ENCODE peak calls at places on chromosomes 2 and 18, in eight cellular contexts. One of them, this sample, is unnamed.

GRCh38 chr2:37454851-37455762 is 110.7 kb downstream of the QPCT start:
- DNase-seq in upper lobe of right lung: no peak
- DNase-seq in uterus: peak; percentile 76
- DNase-seq in right atrium auricular region: no peak
- DNase-seq in tibial artery: no peak
- DNase-seq in heart left ventricle: peak; percentile 25
- DNase-seq in neural progenitor cell: no peak
- DNase-seq in fibroblast of lung: peak; percentile 62
- DNase-seq in this sample: no peak

GRCh38 chr2:67579207-67579606 is 182.1 kb downstream of the ETAA1 start:
- DNase-seq in tibial artery: no peak
- DNase-seq in heart left ventricle: no peak
- DNase-seq in upper lobe of right lung: no peak
- DNase-seq in neural progenitor cell: no peak
- DNase-seq in fibroblast of lung: peak; percentile 87
- DNase-seq in uterus: no peak
- DNase-seq in right atrium auricular region: no peak
- DNase-seq in this sample: no peak

GRCh38 chr2:32882911-32883810 is 63.6 kb upstream of the LTBP1 start:
- DNase-seq in right atrium auricular region: no peak
- DNase-seq in upper lobe of right lung: no peak
- DNase-seq in uterus: no peak
- DNase-seq in fibroblast of lung: peak; percentile 56
- DNase-seq in tibial artery: no peak
- DNase-seq in neural progenitor cell: no peak
- DNase-seq in heart left ventricle: no peak
- DNase-seq in this sample: no peak

GRCh38 chr2:1730047-1730937 is 14.0 kb downstream of the PXDN start:
- DNase-seq in fibroblast of lung: peak; percentile 96
- DNase-seq in uterus: peak; percentile 60
- DNase-seq in right atrium auricular region: peak; percentile 59
- DNase-seq in neural progenitor cell: peak; percentile 83
- DNase-seq in tibial artery: peak; percentile 19
- DNase-seq in upper lobe of right lung: no peak
- DNase-seq in heart left ventricle: no peak
- DNase-seq in this sample: no peak

GRCh38 chr2:240219208-240219890 is 78.9 kb upstream of the OTOS start:
- DNase-seq in right atrium auricular region: no peak
- DNase-seq in neural progenitor cell: no peak
- DNase-seq in heart left ventricle: no peak
- DNase-seq in fibroblast of lung: no peak
- DNase-seq in upper lobe of right lung: no peak
- DNase-seq in tibial artery: peak; percentile 8
- DNase-seq in uterus: peak; percentile 1
- DNase-seq in this sample: no peak

GRCh38 chr18:62368100-62368499 is 43.0 kb downstream of the TNFRSF11A start:
- DNase-seq in tibial artery: no peak
- DNase-seq in neural progenitor cell: no peak
- DNase-seq in upper lobe of right lung: no peak
- DNase-seq in heart left ventricle: no peak
- DNase-seq in uterus: no peak
- DNase-seq in fibroblast of lung: no peak
- DNase-seq in right atrium auricular region: no peak
- DNase-seq in this sample: no peak

GRCh38 chr2:72439892-72440291 is 292.2 kb upstream of the CYP26B1 start:
- DNase-seq in tibial artery: no peak
- DNase-seq in heart left ventricle: no peak
- DNase-seq in uterus: no peak
- DNase-seq in upper lobe of right lung: no peak
- DNase-seq in fibroblast of lung: no peak
- DNase-seq in right atrium auricular region: no peak
- DNase-seq in neural progenitor cell: no peak
- DNase-seq in this sample: no peak

GRCh38 chr2:11669454-11670291 is at the start of gene NTSR2:
- DNase-seq in uterus: peak; percentile 33
- DNase-seq in heart left ventricle: peak; percentile 75
- DNase-seq in right atrium auricular region: no peak
- DNase-seq in tibial artery: no peak
- DNase-seq in neural progenitor cell: peak; percentile 92
- DNase-seq in upper lobe of right lung: peak; percentile 79
- DNase-seq in fibroblast of lung: peak; percentile 67
- DNase-seq in this sample: no peak

GRCh38 chr2:26922638-26923466 is 47.6 kb upstream of the MAPRE3 start:
- DNase-seq in upper lobe of right lung: no peak
- DNase-seq in tibial artery: peak; percentile 31
- DNase-seq in uterus: peak; percentile 62
- DNase-seq in heart left ventricle: peak; percentile 52
- DNase-seq in right atrium auricular region: no peak
- DNase-seq in fibroblast of lung: peak; percentile 15
- DNase-seq in neural progenitor cell: peak; percentile 82
- DNase-seq in this sample: peak; percentile 37

GRCh38 chr2:40556298-40556697 is 104.4 kb upstream of the SLC8A1 start:
- DNase-seq in tibial artery: no peak
- DNase-seq in right atrium auricular region: no peak
- DNase-seq in heart left ventricle: no peak
- DNase-seq in upper lobe of right lung: no peak
- DNase-seq in uterus: no peak
- DNase-seq in neural progenitor cell: no peak
- DNase-seq in fibroblast of lung: peak; percentile 1
- DNase-seq in this sample: no peak

GRCh38 chr18:70464343-70465114 is 175.7 kb downstream of the SOCS6 start:
- DNase-seq in uterus: peak; percentile 30
- DNase-seq in tibial artery: peak; percentile 77
- DNase-seq in right atrium auricular region: peak; percentile 81
- DNase-seq in neural progenitor cell: peak; percentile 83
- DNase-seq in heart left ventricle: peak; percentile 84
- DNase-seq in upper lobe of right lung: peak; percentile 87
- DNase-seq in fibroblast of lung: peak; percentile 73
- DNase-seq in this sample: peak; percentile 56

GRCh38 chr2:235666240-235666781 is 172.5 kb downstream of the AGAP1 start:
- DNase-seq in heart left ventricle: no peak
- DNase-seq in right atrium auricular region: no peak
- DNase-seq in neural progenitor cell: peak; percentile 80
- DNase-seq in fibroblast of lung: peak; percentile 90
- DNase-seq in upper lobe of right lung: no peak
- DNase-seq in uterus: peak; percentile 62
- DNase-seq in tibial artery: no peak
- DNase-seq in this sample: no peak

GRCh38 chr2:49241991-49242390 is 87.7 kb upstream of the FSHR start:
- DNase-seq in right atrium auricular region: no peak
- DNase-seq in uterus: no peak
- DNase-seq in fibroblast of lung: peak; percentile 51
- DNase-seq in upper lobe of right lung: no peak
- DNase-seq in heart left ventricle: no peak
- DNase-seq in tibial artery: no peak
- DNase-seq in neural progenitor cell: no peak
- DNase-seq in this sample: no peak

GRCh38 chr18:49345931-49346696 is 114.3 kb downstream of the DYM start:
- DNase-seq in fibroblast of lung: no peak
- DNase-seq in upper lobe of right lung: no peak
- DNase-seq in neural progenitor cell: no peak
- DNase-seq in tibial artery: no peak
- DNase-seq in right atrium auricular region: no peak
- DNase-seq in heart left ventricle: no peak
- DNase-seq in uterus: no peak
- DNase-seq in this sample: no peak

GRCh38 chr2:13020469-13020868 is 303.7 kb downstream of the TRIB2 start:
- DNase-seq in tibial artery: no peak
- DNase-seq in uterus: no peak
- DNase-seq in right atrium auricular region: no peak
- DNase-seq in upper lobe of right lung: no peak
- DNase-seq in neural progenitor cell: no peak
- DNase-seq in heart left ventricle: no peak
- DNase-seq in fibroblast of lung: no peak
- DNase-seq in this sample: no peak

GRCh38 chr2:88671786-88672427 is 19.6 kb upstream of the RPIA start:
- DNase-seq in right atrium auricular region: no peak
- DNase-seq in neural progenitor cell: peak; percentile 38
- DNase-seq in heart left ventricle: no peak
- DNase-seq in fibroblast of lung: peak; percentile 71
- DNase-seq in tibial artery: no peak
- DNase-seq in uterus: no peak
- DNase-seq in upper lobe of right lung: no peak
- DNase-seq in this sample: no peak

GRCh38 chr2:5538717-5539116 is 153.5 kb upstream of the SOX11 start:
- DNase-seq in neural progenitor cell: no peak
- DNase-seq in tibial artery: no peak
- DNase-seq in upper lobe of right lung: no peak
- DNase-seq in right atrium auricular region: no peak
- DNase-seq in heart left ventricle: no peak
- DNase-seq in uterus: no peak
- DNase-seq in fibroblast of lung: peak; percentile 35
- DNase-seq in this sample: no peak

GRCh38 chr2:38443021-38443541 is 66.0 kb upstream of the ATL2 start:
- DNase-seq in heart left ventricle: peak; percentile 48
- DNase-seq in uterus: peak; percentile 57
- DNase-seq in right atrium auricular region: no peak
- DNase-seq in tibial artery: no peak
- DNase-seq in upper lobe of right lung: no peak
- DNase-seq in neural progenitor cell: peak; percentile 34
- DNase-seq in fibroblast of lung: peak; percentile 14
- DNase-seq in this sample: no peak

GRCh38 chr2:69177063-69177771 is 164.2 kb downstream of the ANTXR1 start:
- DNase-seq in neural progenitor cell: peak; percentile 61
- DNase-seq in heart left ventricle: peak; percentile 81
- DNase-seq in upper lobe of right lung: peak; percentile 69
- DNase-seq in tibial artery: peak; percentile 75
- DNase-seq in uterus: peak; percentile 76
- DNase-seq in right atrium auricular region: peak; percentile 89
- DNase-seq in fibroblast of lung: peak; percentile 98
- DNase-seq in this sample: no peak

GRCh38 chr2:101841679-101842327 is 144.3 kb downstream of the MAP4K4 start:
- DNase-seq in uterus: no peak
- DNase-seq in heart left ventricle: no peak
- DNase-seq in tibial artery: no peak
- DNase-seq in right atrium auricular region: no peak
- DNase-seq in upper lobe of right lung: no peak
- DNase-seq in neural progenitor cell: no peak
- DNase-seq in fibroblast of lung: no peak
- DNase-seq in this sample: no peak
- H3K27ac ChIP-seq in uterus: no peak overlapping the region
- H3K27ac ChIP-seq in heart left ventricle: no peak overlapping the region
- H3K27ac ChIP-seq in tibial artery: no peak overlapping the region
- H3K27ac ChIP-seq in right atrium auricular region: no peak overlapping the region
- H3K27ac ChIP-seq in upper lobe of right lung: no peak overlapping the region
- H3K27ac ChIP-seq in neural progenitor cell: peak overlapping the region; percentile 60
- H3K27ac ChIP-seq in fibroblast of lung: no peak overlapping the region
- H3K27ac ChIP-seq in this sample: no peak overlapping the region

DNA sequence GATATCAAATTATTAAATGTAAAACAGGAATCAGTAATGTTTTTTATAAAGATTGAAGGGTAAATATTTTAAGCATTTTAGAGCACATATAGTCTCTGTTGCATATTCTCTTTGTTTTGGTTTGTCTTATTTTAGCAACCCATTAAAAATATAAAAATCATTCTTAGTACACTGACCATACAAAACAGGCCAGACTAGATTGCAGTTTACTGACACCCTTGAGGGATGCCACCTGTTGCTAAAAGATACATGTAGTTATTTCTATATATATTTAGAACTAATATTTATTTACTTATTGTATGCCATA is 44.7 kb upstream of the SULT1C3 start:
- DNase-seq in uterus: no peak
- DNase-seq in right atrium auricular region: no peak
- DNase-seq in heart left ventricle: no peak
- DNase-seq in tibial artery: no peak
- DNase-seq in upper lobe of right lung: no peak
- DNase-seq in neural progenitor cell: no peak
- DNase-seq in fibroblast of lung: no peak
- DNase-seq in this sample: no peak
- TF ChIP-seq CTCF in uterus: no peak
- TF ChIP-seq CTCF in right atrium auricular region: no peak
- TF ChIP-seq CTCF in heart left ventricle: no peak
- TF ChIP-seq CTCF in tibial artery: no peak
- TF ChIP-seq CTCF in upper lobe of right lung: no peak
- TF ChIP-seq CTCF in neural progenitor cell: no peak
- TF ChIP-seq CTCF in fibroblast of lung: no peak
- TF ChIP-seq CTCF in this sample: no peak

DNA sequence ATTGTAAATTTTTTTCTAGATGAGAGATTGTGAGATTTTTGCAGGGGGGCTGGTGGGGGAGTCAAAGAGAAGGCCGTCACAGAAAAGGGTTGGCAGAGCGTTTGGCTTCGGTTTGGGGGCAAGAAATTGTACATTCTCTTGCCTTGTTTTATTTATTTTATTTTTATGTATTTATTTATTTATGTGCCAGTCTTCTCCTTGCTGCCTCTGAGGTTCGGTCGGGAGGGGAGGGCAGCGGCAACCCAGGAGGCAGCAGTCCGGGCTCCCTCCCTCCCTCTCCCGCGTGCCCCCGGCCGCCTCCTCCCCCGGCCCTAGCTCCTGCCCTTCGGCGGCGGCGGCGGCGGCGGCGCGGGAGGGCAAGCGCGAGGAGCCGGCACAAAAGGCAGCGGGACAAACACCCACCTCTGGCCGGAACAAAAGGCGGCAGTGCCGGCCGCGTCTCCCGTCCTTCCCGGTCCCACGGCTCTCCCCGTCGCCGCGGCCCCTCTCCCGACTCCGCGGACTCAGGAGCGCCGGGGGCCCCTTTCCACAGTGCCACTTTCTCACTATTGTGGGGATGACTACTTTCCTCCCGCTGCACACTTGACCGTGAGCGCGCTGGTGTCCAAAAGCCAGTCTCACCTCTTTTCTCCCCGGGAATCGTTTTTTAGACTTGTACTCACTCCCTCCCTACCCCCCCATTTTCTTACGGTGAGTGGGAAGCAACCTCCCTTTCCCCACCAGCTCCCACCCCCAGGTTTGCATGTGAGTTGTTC is 1.2 kb downstream of the BCL11A start:
- DNase-seq in upper lobe of right lung: peak; percentile 73
- DNase-seq in right atrium auricular region: no peak
- DNase-seq in neural progenitor cell: peak; percentile 78
- DNase-seq in tibial artery: no peak
- DNase-seq in uterus: no peak
- DNase-seq in heart left ventricle: peak; percentile 40
- DNase-seq in fibroblast of lung: no peak
- DNase-seq in this sample: no peak
- H3K4me3 ChIP-seq in upper lobe of right lung: peak overlapping the region; percentile 66
- H3K4me3 ChIP-seq in right atrium auricular region: peak overlapping the region; percentile 66
- H3K4me3 ChIP-seq in neural progenitor cell: peak overlapping the region; percentile 59
- H3K4me3 ChIP-seq in tibial artery: peak overlapping the region; percentile 42
- H3K4me3 ChIP-seq in uterus: peak overlapping the region; percentile 50
- H3K4me3 ChIP-seq in heart left ventricle: peak overlapping the region; percentile 28
- H3K4me3 ChIP-seq in fibroblast of lung: peak overlapping the region; percentile 10
- H3K4me3 ChIP-seq in this sample: no peak overlapping the region

GRCh38 chr2:188382107-188382506 is 90.4 kb downstream of the GULP1 start:
- DNase-seq in right atrium auricular region: no peak
- DNase-seq in uterus: no peak
- DNase-seq in heart left ventricle: no peak
- DNase-seq in neural progenitor cell: no peak
- DNase-seq in fibroblast of lung: peak; percentile 12
- DNase-seq in tibial artery: no peak
- DNase-seq in upper lobe of right lung: no peak
- DNase-seq in this sample: no peak
- H3K27ac ChIP-seq in right atrium auricular region: no peak overlapping the region
- H3K27ac ChIP-seq in uterus: peak overlapping the region; percentile 45
- H3K27ac ChIP-seq in heart left ventricle: no peak overlapping the region
- H3K27ac ChIP-seq in neural progenitor cell: no peak overlapping the region
- H3K27ac ChIP-seq in fibroblast of lung: peak overlapping the region; percentile 75
- H3K27ac ChIP-seq in tibial artery: peak overlapping the region; percentile 27
- H3K27ac ChIP-seq in upper lobe of right lung: no peak overlapping the region
- H3K27ac ChIP-seq in this sample: no peak overlapping the region

GRCh38 chr2:226994775-226995174 is 158.9 kb downstream of the RHBDD1 start:
- DNase-seq in fibroblast of lung: peak; percentile 15
- DNase-seq in right atrium auricular region: no peak
- DNase-seq in heart left ventricle: no peak
- DNase-seq in uterus: no peak
- DNase-seq in tibial artery: no peak
- DNase-seq in neural progenitor cell: peak; percentile 11
- DNase-seq in upper lobe of right lung: no peak
- DNase-seq in this sample: no peak
- TF ChIP-seq CTCF in fibroblast of lung: peak; percentile 40
- TF ChIP-seq CTCF in right atrium auricular region: no peak
- TF ChIP-seq CTCF in heart left ventricle: no peak
- TF ChIP-seq CTCF in uterus: no peak
- TF ChIP-seq CTCF in tibial artery: no peak
- TF ChIP-seq CTCF in neural progenitor cell: peak; percentile 43
- TF ChIP-seq CTCF in upper lobe of right lung: no peak
- TF ChIP-seq CTCF in this sample: no peak